ENCODE peak calls at places on chromosomes 7 and 10, in six cellular contexts. W, J, V, R, X and N are unnamed samples.

GRCh38 chr7:143256932-143257331 is 6.3 kb upstream of the GSTK1 start:
- DNase-seq in R (no peak), X (no peak), J (no peak), W (no peak), V (no peak), N (peak)

GRCh38 chr7:143519411-143520131 is 41.9 kb downstream of the TAS2R41 start:
- DNase-seq in V (peak), R (no peak), J (no peak), X (peak), W (peak), N (no peak)

GRCh38 chr10:103748020-103748419 is 107.4 kb downstream of the SH3PXD2A start:
- DNase-seq in V (no peak), W (no peak), X (no peak), R (no peak), J (no peak), N (no peak)

GRCh38 chr10:77526861-77527617 is 110.6 kb downstream of the KCNMA1 start:
- DNase-seq in R (no peak), J (no peak), W (no peak), X (no peak), V (no peak), N (no peak)

GRCh38 chr7:92259062-92259461 is 13.3 kb downstream of the ANKIB1 start:
- DNase-seq in X (no peak), J (no peak), R (no peak), W (no peak), V (no peak), N (no peak)

GRCh38 chr7:65925040-65925439 is 52.2 kb downstream of the VKORC1L1 start:
- DNase-seq in V (no peak), R (no peak), W (no peak), J (no peak), X (no peak), N (no peak)

GRCh38 chr7:150948791-150949251 is 29.3 kb downstream of the KCNH2 start:
- DNase-seq in X (no peak), J (no peak), V (peak), R (no peak), W (peak), N (no peak)

GRCh38 chr10:58291538-58292174 is 22.7 kb downstream of the CISD1 start:
- DNase-seq in V (no peak), J (peak), W (no peak), R (peak), X (peak), N (peak)

GRCh38 chr10:45422862-45423659 is 49.0 kb downstream of the ALOX5 start:
- DNase-seq in V (no peak), X (no peak), R (no peak), W (no peak), J (no peak), N (no peak)

GRCh38 chr10:109887272-109887671 is 36.0 kb downstream of the XPNPEP1 start:
- DNase-seq in W (no peak), J (no peak), V (no peak), R (no peak), X (no peak), N (no peak)

GRCh38 chr10:115826391-115826790 is 446.6 kb downstream of the GFRA1 start:
- DNase-seq in X (no peak), J (no peak), R (no peak), V (no peak), W (no peak), N (no peak)

GRCh38 chr10:132387723-132388210 is 9.2 kb upstream of the PWWP2B start:
- DNase-seq in W (peak), X (peak), J (no peak), V (peak), R (no peak), N (no peak)

GRCh38 chr10:99964791-99965190 is 45.0 kb downstream of the DNMBP start:
- DNase-seq in X (peak), R (no peak), J (no peak), W (no peak), V (no peak), N (no peak)

GRCh38 chr10:16141499-16141898 is 281.2 kb upstream of the MINDY3 start:
- DNase-seq in R (no peak), V (no peak), J (no peak), X (no peak), W (no peak), N (no peak)

GRCh38 chr10:3990307-3990706 is 205.3 kb upstream of the KLF6 start:
- DNase-seq in X (no peak), R (no peak), V (no peak), J (no peak), W (no peak), N (no peak)

GRCh38 chr10:69574571-69574978 is 1.4 kb upstream of the NEUROG3 start:
- DNase-seq in R (no peak), V (no peak), X (no peak), J (no peak), W (no peak), N (no peak)

GRCh38 chr7:44085549-44085948 is 3.2 kb upstream of the POLM start:
- DNase-seq in W (no peak), R (no peak), V (no peak), J (no peak), X (no peak), N (no peak)

GRCh38 chr7:92797693-92798092 is 38.7 kb downstream of the CDK6 start:
- DNase-seq in R (no peak), X (peak), J (no peak), W (no peak), V (no peak), N (no peak)

GRCh38 chr10:87842776-87843497 is 20.4 kb downstream of the KLLN start:
- DNase-seq in W (no peak), J (no peak), V (no peak), X (peak), R (no peak), N (no peak)

GRCh38 chr10:54607983-54608382 is 193.0 kb downstream of the PCDH15 start:
- DNase-seq in R (no peak), X (no peak), W (no peak), J (no peak), V (no peak), N (no peak)

GRCh38 chr7:63521-64021 is 128.8 kb upstream of the FAM20C start:
- DNase-seq in V (no peak), R (no peak), W (no peak), J (no peak), X (no peak), N (no peak)

GRCh38 chr10:75592888-75593643 is 161.6 kb downstream of the LRMDA start:
- DNase-seq in X (no peak), R (no peak), J (no peak), V (no peak), W (no peak), N (no peak)
- H3K4me3 ChIP-seq in X (no peak), R (no peak), J (no peak), V (no peak), W (no peak), N (no peak)

DNA sequence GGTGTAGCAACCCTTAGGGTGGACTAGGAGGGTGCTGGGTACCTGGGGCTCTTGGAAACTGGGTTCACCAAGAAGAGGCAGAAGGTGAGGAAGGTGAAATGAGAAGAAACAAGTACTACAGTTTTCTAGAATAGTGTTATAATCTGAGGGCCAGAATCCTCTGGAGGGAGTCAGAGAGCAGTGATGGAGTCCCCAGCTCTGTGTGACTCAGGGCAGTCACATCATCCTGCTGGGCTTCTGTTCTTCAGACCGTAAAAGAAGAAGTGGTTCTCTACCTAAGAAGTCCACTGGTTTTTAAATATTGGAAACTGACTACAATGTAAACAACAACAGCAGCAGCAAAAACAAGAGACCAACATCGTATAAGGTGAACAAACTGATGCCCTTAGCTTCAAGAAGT is 197.3 kb downstream of the PRPF18 start:
- DNase-seq in R (no peak), J (peak), W (no peak), X (no peak), V (no peak), N (peak)
- TF ChIP-seq CTCF in R (peak), J (peak), W (no peak), X (no peak), V (no peak), N (peak)

GRCh38 chr10:13853854-13854253 is 267.1 kb downstream of the PRPF18 start:
- DNase-seq in J (no peak), X (no peak), W (no peak), V (no peak), R (no peak), N (no peak)
- H3K4me3 ChIP-seq in J (no peak), X (no peak), W (no peak), V (no peak), R (no peak), N (no peak)

DNA sequence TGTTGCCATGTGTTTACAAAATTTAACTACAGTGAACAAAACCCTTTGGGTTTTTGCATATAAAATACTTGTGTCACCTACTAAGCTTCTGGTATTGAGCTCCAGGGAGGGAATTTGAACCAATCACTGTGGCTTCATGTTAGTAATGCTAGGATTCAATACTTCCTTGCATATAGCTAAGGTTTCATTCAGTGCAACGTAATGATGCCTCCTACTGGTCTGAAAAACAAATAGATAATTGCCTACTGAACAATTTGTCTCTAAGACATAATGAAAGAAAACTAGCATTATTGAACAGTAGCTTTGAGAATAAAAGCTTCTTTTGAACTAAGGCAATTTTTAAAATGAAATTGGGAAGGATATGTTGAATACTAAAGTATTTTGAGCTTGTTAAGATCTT is 244.4 kb downstream of the ZWINT start:
- DNase-seq in V (no peak), X (no peak), W (no peak), J (peak), R (no peak), N (no peak)
- TF ChIP-seq CTCF in V (no peak), X (no peak), W (no peak), J (peak), R (peak), N (no peak)

GRCh38 chr10:80199828-80200227 is 5.5 kb downstream of the ANXA11 start:
- DNase-seq in R (no peak), X (peak), W (no peak), J (no peak), V (no peak), N (no peak)

GRCh38 chr10:80196950-80197315 is 8.4 kb downstream of the ANXA11 start:
- DNase-seq in X (no peak), R (no peak), W (no peak), V (no peak), J (peak), N (no peak)

GRCh38 chr10:80200259-80200658 is 5.1 kb downstream of the ANXA11 start:
- DNase-seq in W (no peak), V (no peak), X (no peak), R (no peak), J (no peak), N (no peak)

GRCh38 chr10:80196270-80196949 is 8.9 kb downstream of the ANXA11 start:
- DNase-seq in X (peak), V (no peak), J (peak), W (peak), R (no peak), N (peak)

DNA sequence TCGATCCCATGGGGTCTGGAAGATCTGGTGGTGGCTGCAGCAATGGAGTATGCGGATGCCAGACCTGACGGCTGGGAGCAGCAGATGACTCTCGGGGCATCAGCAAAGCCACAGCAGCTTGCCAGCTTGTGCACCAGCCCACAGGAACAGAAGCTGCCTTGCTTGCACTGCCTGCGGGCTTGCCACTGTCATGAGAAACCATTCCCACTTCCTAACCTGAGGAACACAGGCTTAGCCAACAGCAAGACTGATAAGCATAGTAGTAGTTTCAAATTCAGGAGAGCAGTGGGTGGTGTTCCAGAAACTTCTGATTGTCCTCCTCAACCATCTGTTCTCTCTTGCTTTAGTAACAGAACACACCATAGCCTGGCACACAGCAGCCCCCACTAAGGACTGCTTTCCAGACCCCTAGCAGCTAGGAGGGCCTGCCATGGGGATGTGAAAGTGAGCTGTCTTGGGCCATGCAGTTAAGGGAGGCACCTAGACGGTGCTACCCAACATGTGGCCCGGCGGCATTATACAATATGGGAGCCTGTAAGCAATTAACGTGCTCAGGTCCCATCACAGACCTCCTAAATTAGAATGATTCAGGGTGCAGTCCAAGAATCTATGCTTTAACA is 7.3 kb downstream of the ANXA11 start:
- DNase-seq in W (peak), X (no peak), J (no peak), V (no peak), R (no peak), N (no peak)
- H3K4me3 ChIP-seq in W (no peak), X (no peak), J (no peak), V (no peak), R (no peak), N (no peak)

GRCh38 chr7:27661776-27662489 is 750 bp downstream of the HIBADH start:
- DNase-seq in W (no peak), X (peak), V (no peak), R (no peak), J (peak), N (peak)

GRCh38 chr7:27663989-27664331 is 1.3 kb upstream of the HIBADH start:
- DNase-seq in V (no peak), X (no peak), J (no peak), W (no peak), R (no peak), N (no peak)

GRCh38 chr7:27656724-27657123 is 6.0 kb downstream of the HIBADH start:
- DNase-seq in R (no peak), V (no peak), J (no peak), W (no peak), X (no peak), N (no peak)

DNA sequence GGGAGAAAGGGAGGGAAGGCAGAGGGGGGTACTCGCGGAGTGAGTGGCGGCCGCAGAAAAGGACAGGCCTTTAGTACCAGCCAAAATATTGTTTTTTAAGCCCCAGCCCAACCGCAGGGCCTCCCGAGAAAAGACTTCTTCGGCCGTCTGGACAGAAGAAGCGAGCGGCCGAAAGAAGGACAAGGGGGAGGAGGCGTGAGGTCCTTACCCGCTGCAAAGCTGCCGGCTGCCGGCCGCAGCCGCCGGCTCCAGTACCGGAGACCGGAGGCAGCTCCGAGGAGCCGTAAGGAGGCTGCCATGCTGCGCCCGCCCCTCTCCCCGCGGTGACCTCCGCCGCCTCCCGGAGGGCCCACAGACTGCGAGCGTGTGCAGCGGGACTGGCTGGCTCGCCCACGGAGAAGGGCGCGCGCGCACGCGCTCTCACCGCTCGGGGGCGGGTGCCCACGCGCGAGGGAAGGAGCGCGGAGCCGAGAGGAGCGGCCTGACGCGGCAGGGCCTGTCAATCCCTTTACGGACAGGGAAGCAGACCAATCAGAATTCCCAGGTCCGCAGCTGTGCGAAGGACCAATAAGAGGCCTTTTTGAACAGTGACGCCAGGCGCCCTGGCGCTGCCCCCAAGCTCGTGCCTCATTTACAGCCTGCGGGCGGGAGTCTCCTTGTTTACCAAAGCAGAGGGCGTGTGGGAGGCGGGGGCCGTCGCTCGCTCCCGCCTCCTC is at the start of gene HIBADH:
- DNase-seq in X (peak), J (peak), W (peak), R (peak), V (peak), N (peak)
- TF ChIP-seq CTCF in X (no peak), J (no peak), W (peak), R (no peak), V (peak), N (no peak)

DNA sequence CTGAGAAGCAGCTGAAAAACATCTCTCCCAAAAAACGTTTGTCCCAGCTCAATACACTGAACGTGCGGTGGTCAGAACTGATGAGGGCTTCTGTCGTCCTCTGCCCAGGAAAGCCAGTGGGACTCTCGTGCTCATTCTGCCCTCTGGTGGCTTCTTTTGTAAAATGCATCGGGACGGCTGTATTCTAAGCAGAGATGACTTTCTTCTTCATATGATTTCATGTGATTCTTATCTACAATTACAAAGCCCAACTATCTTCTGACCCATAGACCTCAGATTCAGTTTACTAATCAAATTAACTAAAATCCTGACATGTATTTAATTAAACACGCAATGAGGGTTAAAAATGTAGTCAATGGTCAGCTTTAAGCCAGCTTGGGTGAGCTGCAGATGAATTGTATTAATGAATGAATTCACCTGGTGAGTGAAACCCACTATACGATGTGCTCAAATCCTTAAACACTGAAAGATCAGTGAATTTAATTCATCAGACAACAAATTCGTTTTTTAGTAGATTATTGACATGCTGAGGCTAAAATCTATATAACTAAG is 117.6 kb upstream of the FAM204A start:
- DNase-seq in R (peak), X (peak), W (peak), V (peak), J (peak), N (no peak)
- H3K4me3 ChIP-seq in R (no peak), X (no peak), W (no peak), V (no peak), J (no peak), N (no peak)

DNA sequence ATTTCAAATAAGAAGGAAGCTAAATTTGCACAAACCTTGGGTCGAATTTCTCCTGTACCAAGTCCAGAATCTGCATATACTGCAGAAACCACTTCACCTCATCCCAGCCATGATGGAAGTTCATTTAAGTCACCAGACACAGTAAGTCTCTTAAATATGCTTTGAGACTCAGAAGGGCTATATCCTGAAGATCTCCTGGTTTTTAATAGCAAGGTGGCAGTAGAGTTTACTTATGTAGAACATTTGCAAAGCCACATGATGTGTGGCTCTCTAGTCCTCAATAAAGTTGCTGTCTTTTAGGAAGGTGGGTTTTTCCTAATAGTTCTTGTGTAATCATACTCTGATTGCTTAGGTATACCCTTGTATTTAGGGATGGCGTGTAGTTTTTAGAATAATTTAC is 8.7 kb downstream of the DBF4 start:
- DNase-seq in X (peak), V (no peak), J (no peak), W (no peak), R (no peak), N (no peak)
- TF ChIP-seq CTCF in X (no peak), V (no peak), J (no peak), W (no peak), R (peak), N (no peak)